ENCODE peak calls at places on chromosomes 4 and X, in seven cellular contexts. T is ovary, Z is upper lobe of left lung, S is pancreas, Y is stomach, G is small intestine, H is aorta. R is an unnamed sample. For H3K4me1, the result is how much of the 10 kb centered on the place peaks cover.

GRCh38 chrX:132564026-132564425 is 75.2 kb upstream of the MBNL3 start:
- DNase-seq in S (no peak), Z (no peak), T (no peak), G (no peak), Y (no peak), H (no peak), R (no peak)

GRCh38 chrX:110853610-110854009 is 58.0 kb upstream of the CHRDL1 start:
- DNase-seq in Y (no peak), H (no peak), Z (no peak), T (no peak), S (no peak), G (peak), R (no peak)

GRCh38 chrX:37644381-37645305 is 40.9 kb upstream of the XK start:
- DNase-seq in G (no peak), Y (no peak), T (no peak), S (no peak), H (no peak), Z (no peak), R (no peak)

GRCh38 chr4:77036206-77036605 is 39.6 kb downstream of the CCNI start:
- DNase-seq in T (no peak), S (no peak), H (no peak), G (no peak), Y (no peak), Z (no peak), R (no peak)

GRCh38 chr4:175054980-175055379 is 136.8 kb downstream of the ADAM29 start:
- DNase-seq in G (no peak), Z (no peak), H (no peak), S (no peak), T (no peak), Y (no peak), R (no peak)

GRCh38 chr4:137536789-137537561 is 4.7 kb upstream of the PCDH18 start:
- DNase-seq in Z (no peak), H (no peak), T (no peak), G (no peak), Y (no peak), S (no peak), R (no peak)

GRCh38 chr4:152385551-152385950 is 150.3 kb downstream of the FBXW7 start:
- DNase-seq in Z (no peak), G (no peak), S (no peak), T (no peak), H (no peak), Y (no peak), R (no peak)

GRCh38 chr4:37440519-37440900 is 196.0 kb downstream of the NWD2 start:
- DNase-seq in S (no peak), Z (no peak), H (no peak), Y (no peak), G (no peak), T (no peak), R (no peak)

GRCh38 chr4:57443308-57444243 is 333.4 kb upstream of the IGFBP7 start:
- DNase-seq in T (no peak), S (peak), Z (no peak), Y (peak), H (no peak), G (no peak), R (no peak)

GRCh38 chr4:176302283-176303275 is 17.2 kb upstream of the SPCS3 start:
- DNase-seq in S (no peak), T (no peak), H (no peak), Y (no peak), G (no peak), Z (no peak), R (no peak)
- H3K4me3 ChIP-seq in S (no peak), T (no peak), H (no peak), Y (no peak), G (no peak), Z (no peak), R (no peak)

GRCh38 chrX:34879876-34880275 is 62.7 kb upstream of the FAM47B start:
- DNase-seq in S (no peak), Z (no peak), G (no peak), T (no peak), Y (no peak), H (no peak), R (no peak)

GRCh38 chrX:34884693-34885277 is 57.8 kb upstream of the FAM47B start:
- DNase-seq in H (no peak), Y (no peak), S (no peak), T (no peak), G (no peak), Z (no peak), R (no peak)

GRCh38 chrX:34880656-34881055 is 61.9 kb upstream of the FAM47B start:
- DNase-seq in S (no peak), Y (no peak), H (no peak), Z (no peak), G (no peak), T (no peak), R (no peak)

GRCh38 chrX:34879361-34879760 is 63.2 kb upstream of the FAM47B start:
- DNase-seq in Z (no peak), T (no peak), S (no peak), G (no peak), H (no peak), Y (no peak), R (no peak)

GRCh38 chrX:34881671-34882070 is 60.9 kb upstream of the FAM47B start:
- DNase-seq in Z (no peak), H (no peak), Y (no peak), S (no peak), T (no peak), G (no peak), R (no peak)
- H3K4me1 ChIP-seq in Z (under half), H (under half), Y (under half), S (under half), T (under half), G (under half), R (under half)

DNA sequence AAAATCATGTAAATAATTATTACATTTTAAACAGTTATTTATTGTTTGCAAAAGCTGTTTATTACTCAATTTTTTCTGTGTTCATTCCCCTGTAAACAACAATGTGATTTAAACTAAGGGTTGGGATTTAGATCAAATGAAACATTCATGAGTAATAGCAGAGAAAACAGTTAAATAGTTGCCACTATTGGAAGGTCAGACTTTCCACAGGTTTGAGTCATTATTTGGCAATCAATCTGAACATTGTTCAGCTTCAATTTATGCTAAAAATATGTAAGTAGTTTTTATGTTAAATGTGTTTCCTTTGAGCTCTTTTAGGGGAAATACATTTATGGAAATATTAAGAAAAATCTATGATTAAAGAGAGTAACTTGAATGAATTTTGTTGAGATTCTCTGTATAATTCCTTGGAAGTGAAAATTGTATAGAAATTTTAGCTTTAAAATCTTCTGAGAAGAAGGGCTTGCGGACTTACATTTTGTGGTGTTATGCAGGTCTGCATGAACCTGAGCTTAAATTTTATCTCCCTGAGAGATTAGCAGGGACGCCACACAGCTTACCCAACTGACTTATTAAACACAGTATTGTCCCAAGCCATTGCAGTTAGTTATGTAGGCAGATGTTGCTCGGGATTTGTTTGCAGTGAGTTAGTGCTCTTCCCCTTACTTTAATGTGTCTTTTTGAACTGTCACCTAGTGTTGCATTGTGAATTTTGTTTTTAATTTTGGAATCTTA is 145.0 kb downstream of the STIM2 start:
- DNase-seq in H (no peak), Y (no peak), Z (no peak), S (no peak), T (no peak), G (no peak), R (no peak)
- H3K4me3 ChIP-seq in H (no peak), Y (no peak), Z (no peak), S (no peak), T (no peak), G (no peak), R (no peak)

DNA sequence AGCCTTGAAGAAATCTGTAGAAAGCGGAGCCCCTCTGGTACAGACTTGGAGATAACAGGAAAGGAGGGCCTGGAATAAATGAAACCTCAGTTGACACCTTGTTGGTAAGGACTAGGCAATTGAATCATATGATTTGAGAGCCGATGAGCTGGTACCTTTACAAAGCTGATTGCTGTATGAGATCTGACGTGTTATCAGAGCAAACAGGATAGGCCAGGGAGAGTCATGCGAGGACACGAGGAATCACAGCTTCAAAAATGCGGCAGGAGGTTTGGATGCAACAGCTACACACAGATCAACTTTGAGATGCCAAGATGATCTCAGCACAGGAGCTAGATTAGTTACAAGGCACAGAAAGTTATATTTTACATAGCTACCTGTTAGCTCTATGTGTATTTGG is 7.4 kb upstream of the SLC10A4 start:
- DNase-seq in Y (no peak), S (no peak), T (no peak), Z (no peak), G (no peak), H (no peak), R (no peak)
- H3K4me1 ChIP-seq in Y (under half), S (under half), T (under half), Z (under half), G (under half), H (under half), R (under half)

DNA sequence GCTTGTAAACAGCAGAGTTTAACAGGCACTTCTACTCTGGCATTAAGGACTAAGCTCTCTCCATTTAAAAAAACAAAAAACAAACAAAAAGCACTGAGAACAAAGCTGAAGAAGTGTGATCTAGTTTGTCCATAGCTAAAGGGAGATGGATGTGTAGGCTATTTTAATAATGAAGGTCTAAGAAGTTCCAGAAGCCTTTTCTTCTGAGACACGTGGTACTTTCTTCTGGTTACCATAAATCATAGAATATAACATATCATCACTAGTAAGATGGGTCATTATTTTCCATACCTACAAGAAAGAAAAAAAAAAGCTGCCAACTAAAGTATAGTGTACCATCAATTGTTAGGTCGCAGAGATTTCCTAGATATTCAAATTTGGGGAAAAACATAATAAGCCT is 722 bp upstream of the NBDY start:
- DNase-seq in Z (no peak), H (no peak), G (no peak), Y (no peak), S (no peak), T (no peak), R (no peak)
- H3K4me3 ChIP-seq in Z (no peak), H (no peak), G (no peak), Y (peak), S (peak), T (no peak), R (no peak)

DNA sequence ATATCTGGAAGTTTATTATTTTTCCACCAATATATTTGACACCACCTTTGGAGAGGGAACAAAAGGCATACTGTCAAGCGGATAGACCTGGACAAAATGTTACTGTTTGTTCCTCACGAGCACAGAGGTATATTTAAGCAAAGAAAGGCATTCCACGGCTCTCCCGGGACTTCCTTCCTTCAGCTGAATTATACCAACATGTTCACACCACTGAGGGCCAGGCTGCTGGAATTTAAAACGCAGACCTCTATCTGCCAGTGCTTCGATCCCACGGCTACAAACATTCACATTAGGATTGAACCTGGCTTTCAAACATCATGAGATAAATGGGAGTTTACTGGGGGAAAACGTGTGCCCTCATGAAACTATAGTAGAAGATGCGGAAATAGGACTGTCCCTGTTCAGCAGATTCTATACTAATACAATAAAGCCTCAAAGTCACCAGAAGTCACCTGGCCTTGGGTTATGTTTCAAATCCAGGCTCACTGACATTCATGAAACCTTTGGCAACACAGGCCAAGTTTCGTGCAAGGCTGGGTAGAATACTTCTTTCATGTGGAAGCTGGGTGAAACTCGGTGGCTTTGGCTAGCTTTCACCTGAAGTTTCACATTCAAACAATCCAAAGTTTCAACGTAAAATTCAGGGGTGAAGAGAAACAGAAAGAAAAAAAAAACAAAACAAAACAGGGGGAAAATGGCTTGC is 39.5 kb downstream of the SORBS2 start:
- DNase-seq in S (no peak), G (no peak), Z (no peak), T (no peak), H (no peak), Y (no peak), R (no peak)
- H3K4me1 ChIP-seq in S (under half), G (under half), Z (under half), T (under half), H (under half), Y (half or more), R (under half)